ENCODE peak calls at places on chromosomes 16 and 17, in six cellular contexts. C is stomach, O is GM23338, D is prostate gland, W is SK-N-SH, U is HCT116. M is an unnamed sample.

GRCh38 chr16:86261379-86261778 is 248.9 kb upstream of the FOXF1 start:
- DNase-seq in D (no peak), W (no peak), C (no peak), O (no peak), U (peak), M (peak)

GRCh38 chr17:34126496-34126895 is 128.6 kb upstream of the CCL2 start:
- DNase-seq in W (no peak), C (no peak), U (no peak), D (no peak), O (no peak), M (no peak)

GRCh38 chr16:5442054-5442453 is 344.5 kb upstream of the EEF2KMT start:
- DNase-seq in C (no peak), O (no peak), U (no peak), W (no peak), D (no peak), M (no peak)

GRCh38 chr16:2388139-2388874 is 40.9 kb upstream of the CCNF start:
- DNase-seq in U (no peak), O (no peak), W (no peak), C (no peak), D (no peak), M (no peak)

GRCh38 chr17:14015286-14015685 is 54.0 kb upstream of the COX10 start:
- DNase-seq in D (no peak), W (no peak), U (no peak), C (no peak), O (no peak), M (no peak)

GRCh38 chr17:4314618-4315017 is 50.8 kb upstream of the ANKFY1 start:
- DNase-seq in C (no peak), O (no peak), U (no peak), D (no peak), W (no peak), M (no peak)

GRCh38 chr16:59164461-59164860 is 430.3 kb upstream of the GOT2 start:
- DNase-seq in U (no peak), O (peak), W (no peak), C (peak), D (no peak), M (no peak)

GRCh38 chr17:80214878-80215210 is 5.3 kb downstream of the SGSH start:
- DNase-seq in U (no peak), D (no peak), O (no peak), W (no peak), C (no peak), M (no peak)

GRCh38 chr16:53678756-53679334 is 24.8 kb downstream of the RPGRIP1L start:
- DNase-seq in D (no peak), C (no peak), W (no peak), O (no peak), U (no peak), M (no peak)

GRCh38 chr17:36752096-36752888 is 150.9 kb downstream of the MRM1 start:
- DNase-seq in U (no peak), W (no peak), D (no peak), O (no peak), C (no peak), M (no peak)

GRCh38 chr17:50206604-50207293 is 5.3 kb upstream of the COL1A1 start:
- DNase-seq in U (no peak), C (no peak), W (peak), D (no peak), O (peak), M (no peak)

GRCh38 chr17:49762148-49762941 is 1.6 kb downstream of the FAM117A start:
- DNase-seq in C (no peak), U (no peak), W (no peak), O (no peak), D (no peak), M (no peak)

GRCh38 chr17:21510686-21511367 is 134.7 kb downstream of the KCNJ12 start:
- DNase-seq in U (no peak), C (no peak), W (no peak), O (no peak), D (no peak), M (no peak)

GRCh38 chr16:4868046-4868445 is 20.8 kb downstream of the UBN1 start:
- DNase-seq in U (no peak), C (no peak), W (no peak), O (no peak), D (no peak), M (no peak)

GRCh38 chr17:51607512-51607911 is 347.2 kb downstream of the UTP18 start:
- DNase-seq in U (no peak), O (no peak), D (no peak), C (no peak), W (no peak), M (no peak)

DNA sequence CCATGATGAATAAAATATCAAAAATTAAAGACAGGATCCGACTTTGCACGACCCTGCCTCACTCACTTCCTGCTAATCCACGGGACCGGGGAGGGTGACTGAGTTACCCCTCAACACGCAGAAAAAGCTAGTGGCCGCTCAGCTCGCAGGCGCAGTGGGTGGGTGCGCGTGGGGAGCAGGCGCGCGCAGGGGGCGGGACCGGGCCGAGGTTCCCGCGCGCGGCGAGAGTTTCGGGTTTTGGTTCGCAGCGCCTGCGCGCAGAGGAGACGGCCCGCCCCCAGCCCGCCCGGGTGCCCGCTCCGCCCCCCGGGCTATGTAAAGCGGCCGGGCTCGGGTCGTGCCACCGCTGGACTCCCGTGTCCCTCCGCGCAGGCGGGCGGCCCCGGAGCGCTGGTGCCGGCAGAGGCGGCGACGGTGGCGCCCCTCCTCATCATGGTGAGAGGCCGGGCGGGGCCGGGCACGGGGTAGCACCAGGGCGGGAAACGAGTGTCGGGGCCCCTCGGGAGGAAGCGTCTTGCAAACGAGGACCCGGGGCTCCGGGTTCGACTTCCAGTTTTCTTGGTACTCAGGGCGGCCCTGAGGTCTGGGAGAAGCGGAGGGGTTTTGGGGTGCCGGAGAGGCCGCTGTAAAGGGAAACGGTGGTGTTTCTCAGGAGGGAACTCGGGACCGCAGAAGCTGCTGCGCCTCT is at the start of gene CNP:
- DNase-seq in O (peak), U (peak), C (peak), D (peak), W (peak), M (peak)
- TF ChIP-seq POLR2AphosphoS5 in O (peak), U (peak), C (peak), D (peak), W (peak), M (peak)

DNA sequence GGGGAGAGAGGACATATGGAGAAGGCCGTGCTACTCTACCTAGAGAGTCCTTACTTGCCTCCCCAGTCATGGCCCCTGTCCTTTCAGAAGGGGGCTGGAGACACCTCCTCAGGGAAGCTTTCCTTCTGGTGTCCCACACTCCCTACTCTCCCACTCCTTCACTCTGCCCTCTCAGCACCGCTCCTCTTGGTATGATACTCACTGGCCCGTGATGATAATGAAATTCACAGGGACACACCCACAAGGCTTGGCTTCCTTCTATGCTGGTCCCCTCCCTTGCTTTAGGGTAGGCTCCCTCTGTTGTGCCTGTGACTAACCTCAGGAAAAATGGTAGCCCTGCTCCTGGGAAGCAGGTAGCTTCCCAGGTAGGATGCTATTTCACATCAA is 4.2 kb upstream of the DHRS13 start:
- DNase-seq in O (no peak), C (no peak), W (no peak), U (no peak), D (no peak), M (no peak)
- H3K27ac ChIP-seq in O (no peak), C (peak), W (no peak), U (no peak), D (peak), M (no peak)

DNA sequence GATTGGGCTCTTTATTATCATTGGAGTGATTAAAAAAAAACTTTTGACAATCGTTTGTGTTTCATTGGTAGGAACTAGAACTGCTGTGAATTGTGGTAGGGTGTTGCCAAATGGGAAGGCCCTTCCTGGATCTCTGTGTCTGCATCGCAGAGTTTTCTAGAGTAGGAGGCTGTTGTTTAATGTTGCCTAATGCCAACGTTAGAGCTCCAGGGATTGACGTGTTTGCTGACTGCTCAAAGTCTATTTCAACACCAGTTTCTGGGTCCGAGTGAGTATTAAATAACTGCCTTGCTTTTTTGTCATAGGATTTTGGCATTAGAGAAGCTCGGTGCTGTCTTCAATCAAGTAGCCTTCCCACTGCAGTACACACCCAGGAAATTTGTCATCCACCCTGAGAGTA is 40.0 kb downstream of the SF3B3 start:
- DNase-seq in C (no peak), O (no peak), U (no peak), W (no peak), D (no peak), M (peak)
- TF ChIP-seq POLR2AphosphoS5 in C (no peak), O (no peak), U (no peak), W (no peak), D (no peak), M (no peak)

DNA sequence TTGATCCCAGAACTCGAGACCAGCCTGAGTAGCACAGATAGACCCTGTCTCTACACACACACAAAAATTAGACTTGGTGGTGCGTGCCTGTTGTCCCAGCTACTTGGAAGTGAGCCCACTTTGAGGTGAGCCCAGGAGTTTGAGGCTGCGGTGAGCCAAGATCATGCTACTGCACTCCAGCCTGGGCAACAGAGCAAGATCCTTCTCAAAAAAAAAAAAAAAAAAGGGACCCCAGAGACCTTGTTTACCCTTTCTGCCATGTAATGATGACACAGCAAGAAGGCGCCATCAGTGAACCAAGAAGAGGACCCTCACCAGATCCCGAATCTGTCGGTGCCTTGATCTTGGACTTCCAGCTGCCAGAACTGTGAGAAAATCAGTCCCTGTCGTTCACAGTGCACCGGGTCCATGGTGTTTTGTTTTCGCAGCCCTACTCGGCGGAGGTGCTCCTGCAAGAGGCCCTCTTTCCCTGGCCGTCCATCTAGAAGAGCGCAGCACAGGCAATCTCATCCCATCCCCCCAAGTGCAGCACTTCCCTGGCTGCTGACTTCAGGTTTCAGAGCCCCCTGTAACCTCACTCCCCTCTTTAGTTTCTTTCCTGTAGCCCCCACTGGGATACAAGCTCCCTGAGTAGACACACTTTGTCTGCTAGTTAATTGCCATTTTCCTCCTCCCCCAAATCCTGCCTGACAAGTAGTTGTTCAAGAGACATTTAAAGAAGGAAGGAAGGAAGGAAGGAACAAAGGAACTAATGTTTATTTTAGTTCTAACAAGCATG is 115.2 kb downstream of the SNX29 start:
- DNase-seq in U (no peak), W (no peak), O (no peak), C (no peak), D (no peak), M (no peak)
- H3K27ac ChIP-seq in U (peak), W (no peak), O (peak), C (no peak), D (peak), M (no peak)

DNA sequence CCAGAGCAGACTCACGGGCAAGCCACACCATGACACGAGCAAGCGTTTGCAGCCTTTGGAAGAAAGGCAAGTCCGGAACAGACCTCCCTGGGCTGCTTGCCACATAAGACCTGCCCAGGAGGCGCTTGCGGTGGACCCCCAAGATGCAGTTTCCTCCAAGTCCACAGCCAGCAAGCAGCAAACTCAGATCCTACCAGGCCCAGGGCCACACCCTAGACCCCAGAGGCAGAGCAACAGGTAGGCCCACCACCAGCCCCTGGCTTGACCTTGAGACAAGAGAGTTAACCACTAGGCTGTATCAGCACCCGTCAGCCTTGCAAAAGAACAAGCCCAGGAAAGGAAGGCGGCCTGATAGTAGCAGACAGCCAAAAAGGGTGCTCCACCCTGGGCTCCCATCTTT is 2.3 kb downstream of the FAAP100 start:
- DNase-seq in W (no peak), U (no peak), C (no peak), D (no peak), O (no peak), M (no peak)
- TF ChIP-seq POLR2AphosphoS5 in W (no peak), U (no peak), C (no peak), D (no peak), O (no peak), M (no peak)

GRCh38 chr17:1368588-1368987 is 31.4 kb downstream of the YWHAE start:
- DNase-seq in O (no peak), U (no peak), D (no peak), W (no peak), C (no peak), M (no peak)

GRCh38 chr17:1366234-1366633 is 33.8 kb downstream of the YWHAE start:
- DNase-seq in U (no peak), D (no peak), O (peak), C (no peak), W (no peak), M (no peak)

GRCh38 chr17:1367351-1367745 is 32.7 kb downstream of the YWHAE start:
- DNase-seq in D (no peak), U (no peak), C (no peak), O (no peak), W (no peak), M (no peak)

GRCh38 chr17:1362964-1363363 is 37.1 kb downstream of the YWHAE start:
- DNase-seq in O (no peak), D (no peak), W (no peak), U (no peak), C (no peak), M (peak)

DNA sequence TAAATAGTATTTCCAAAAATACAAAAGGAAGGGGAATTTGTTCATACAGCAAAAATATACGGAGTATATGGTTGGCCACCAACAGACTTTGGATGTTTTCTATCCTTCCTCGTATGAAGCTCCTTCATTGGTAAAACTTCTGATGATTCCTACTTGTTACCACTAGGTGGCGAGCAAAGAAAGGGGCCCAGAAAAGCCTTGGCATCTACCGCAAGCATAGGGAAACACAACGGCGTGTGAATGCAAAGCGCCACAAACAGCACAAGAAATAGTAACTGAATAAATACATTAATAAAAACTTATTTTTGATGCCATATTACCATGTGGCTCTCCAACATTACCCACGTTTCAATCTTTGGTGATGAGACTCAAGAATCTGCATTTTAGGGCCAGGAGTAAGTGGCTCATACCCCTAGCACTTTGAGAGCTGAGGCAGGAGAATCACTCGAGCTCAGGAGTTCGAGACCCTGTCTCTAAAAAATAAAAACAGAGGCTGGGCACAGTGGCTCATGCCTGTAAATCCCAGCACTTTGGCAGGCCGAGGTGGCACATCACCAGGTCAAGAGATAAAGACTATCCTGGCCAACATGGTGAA is 34.5 kb downstream of the YWHAE start:
- DNase-seq in W (peak), O (peak), D (peak), U (peak), C (peak), M (peak)
- H3K27ac ChIP-seq in W (peak), O (peak), D (peak), U (no peak), C (no peak), M (no peak)

GRCh38 chr17:66458782-66459181 is 156.4 kb downstream of the PRKCA start:
- DNase-seq in O (no peak), W (no peak), C (no peak), D (no peak), U (no peak), M (no peak)

GRCh38 chr17:66460558-66460957 is 158.1 kb downstream of the PRKCA start:
- DNase-seq in C (no peak), W (no peak), U (no peak), D (no peak), O (no peak), M (peak)

GRCh38 chr17:66462010-66462409 is 159.6 kb downstream of the PRKCA start:
- DNase-seq in D (no peak), O (no peak), W (no peak), C (no peak), U (no peak), M (no peak)

GRCh38 chr17:66461343-66461995 is 159.1 kb downstream of the PRKCA start:
- DNase-seq in W (no peak), O (no peak), U (no peak), D (no peak), C (no peak), M (no peak)

DNA sequence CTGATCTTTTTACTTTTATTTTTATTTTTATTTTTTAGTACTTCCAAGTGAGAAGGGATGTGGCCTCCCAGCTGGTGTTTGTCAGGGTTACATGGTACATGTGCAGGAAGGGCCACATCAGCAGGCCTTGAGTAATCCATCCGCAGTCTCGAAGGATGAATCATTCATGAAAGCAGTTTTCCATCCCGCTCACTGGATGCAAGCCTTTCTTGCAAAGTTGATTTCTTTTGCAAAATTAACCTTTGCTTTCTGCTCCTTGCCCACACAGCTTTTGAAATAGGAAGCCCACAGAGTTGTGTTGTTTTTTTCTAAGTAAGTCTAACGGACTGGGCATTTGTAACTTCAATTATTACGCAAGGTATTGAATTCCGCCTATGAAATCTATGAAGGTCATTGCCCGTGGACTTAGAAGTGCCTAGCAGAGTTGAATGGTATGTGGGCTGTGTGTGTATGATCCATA is 157.4 kb downstream of the PRKCA start:
- DNase-seq in C (peak), W (no peak), O (no peak), D (no peak), U (peak), M (peak)
- TF ChIP-seq POLR2AphosphoS5 in C (peak), W (peak), O (no peak), D (peak), U (peak), M (peak)